ENCODE peak calls at places on chromosomes 5 and 9, in five cellular contexts. One of them, this sample, is unnamed.

GRCh38 chr9:115595951-115596742 is 478.2 kb upstream of the TNC start:
- DNase-seq in HepG2: no peak
- DNase-seq in NT2/D1: no peak
- DNase-seq in GM12878: no peak
- DNase-seq in H1: no peak
- DNase-seq in this sample: no peak

GRCh38 chr9:114046876-114047275 is 31.2 kb downstream of the AMBP start:
- DNase-seq in GM12878: no peak
- DNase-seq in NT2/D1: no peak
- DNase-seq in HepG2: no peak
- DNase-seq in H1: no peak
- DNase-seq in this sample: no peak

GRCh38 chr5:111892949-111893348 is 136.0 kb upstream of the NREP start:
- DNase-seq in HepG2: no peak
- DNase-seq in H1: no peak
- DNase-seq in GM12878: no peak
- DNase-seq in NT2/D1: no peak
- DNase-seq in this sample: no peak

GRCh38 chr9:93091453-93092081 is 4.5 kb upstream of the CARD19 start:
- DNase-seq in NT2/D1: no peak
- DNase-seq in GM12878: peak
- DNase-seq in HepG2: peak
- DNase-seq in H1: no peak
- DNase-seq in this sample: no peak

GRCh38 chr5:144191998-144192397 is 21.3 kb downstream of the KCTD16 start:
- DNase-seq in HepG2: peak
- DNase-seq in H1: no peak
- DNase-seq in NT2/D1: no peak
- DNase-seq in GM12878: peak
- DNase-seq in this sample: peak

GRCh38 chr5:157273131-157273556 is 7.2 kb downstream of the CYFIP2 start:
- DNase-seq in GM12878: peak
- DNase-seq in HepG2: no peak
- DNase-seq in H1: no peak
- DNase-seq in NT2/D1: no peak
- DNase-seq in this sample: no peak

GRCh38 chr5:148939676-148940075 is 113.3 kb downstream of the ADRB2 start:
- DNase-seq in GM12878: no peak
- DNase-seq in NT2/D1: no peak
- DNase-seq in HepG2: no peak
- DNase-seq in H1: no peak
- DNase-seq in this sample: no peak

GRCh38 chr9:742104-742503 is 99.4 kb upstream of the DMRT1 start:
- DNase-seq in H1: no peak
- DNase-seq in GM12878: no peak
- DNase-seq in NT2/D1: no peak
- DNase-seq in HepG2: no peak
- DNase-seq in this sample: no peak

GRCh38 chr9:95237336-95237735 is 80.2 kb downstream of the FANCC start:
- DNase-seq in HepG2: no peak
- DNase-seq in NT2/D1: no peak
- DNase-seq in GM12878: no peak
- DNase-seq in H1: no peak
- DNase-seq in this sample: no peak

GRCh38 chr9:99253772-99254431 is 31.8 kb downstream of the SEC61B start:
- DNase-seq in NT2/D1: no peak
- DNase-seq in HepG2: no peak
- DNase-seq in GM12878: peak
- DNase-seq in H1: no peak
- DNase-seq in this sample: no peak

GRCh38 chr5:179306191-179307005 is 38.9 kb downstream of the ADAMTS2 start:
- DNase-seq in NT2/D1: no peak
- DNase-seq in HepG2: no peak
- DNase-seq in H1: no peak
- DNase-seq in GM12878: no peak
- DNase-seq in this sample: no peak

DNA sequence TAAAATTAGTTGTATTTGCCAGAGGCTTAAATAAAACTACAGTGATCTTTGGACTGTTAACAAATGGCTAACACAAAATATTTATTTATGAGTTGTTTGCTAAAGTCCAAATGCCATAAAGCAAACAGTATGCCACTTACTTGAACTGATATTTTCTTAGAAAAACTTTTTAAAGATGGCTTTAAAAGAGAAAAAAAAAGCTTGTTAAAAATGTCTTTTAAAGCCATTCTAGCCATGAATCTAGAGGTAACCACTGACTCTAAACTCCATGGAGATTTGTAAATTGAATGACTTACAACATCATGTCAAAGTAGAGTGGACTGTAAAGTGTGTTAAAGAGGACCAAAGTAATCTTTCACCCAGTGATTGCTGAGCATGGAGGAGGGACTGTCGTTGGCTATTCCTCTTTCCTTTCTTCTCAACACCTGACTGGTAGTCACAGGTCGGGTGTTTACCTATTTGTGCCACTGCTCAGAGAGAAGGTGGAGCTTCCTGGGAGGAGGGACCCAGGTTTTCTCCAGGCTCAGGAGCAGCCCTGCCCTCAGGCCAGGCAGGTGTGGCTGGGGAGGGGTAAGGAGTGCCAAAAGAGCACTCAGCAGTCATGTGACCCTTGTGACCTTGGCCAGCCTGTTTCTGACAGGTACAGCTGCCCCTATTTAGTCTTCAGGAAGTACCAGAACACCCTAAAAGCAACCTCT is 69.1 kb upstream of the TJP2 start:
- DNase-seq in HepG2: peak
- DNase-seq in NT2/D1: no peak
- DNase-seq in H1: peak
- DNase-seq in GM12878: no peak
- DNase-seq in this sample: no peak
- TF ChIP-seq SUZ12 in HepG2: no peak
- TF ChIP-seq SUZ12 in NT2/D1: no peak
- TF ChIP-seq SUZ12 in H1: no peak
- TF ChIP-seq SUZ12 in GM12878: no peak
- TF ChIP-seq SUZ12 in this sample: no peak

GRCh38 chr9:106149956-106150355 is 455.6 kb downstream of the TMEM38B start:
- DNase-seq in GM12878: no peak
- DNase-seq in H1: no peak
- DNase-seq in NT2/D1: no peak
- DNase-seq in HepG2: no peak
- DNase-seq in this sample: no peak
- TF ChIP-seq SUZ12 in GM12878: no peak
- TF ChIP-seq SUZ12 in H1: no peak
- TF ChIP-seq SUZ12 in NT2/D1: no peak
- TF ChIP-seq SUZ12 in HepG2: no peak
- TF ChIP-seq SUZ12 in this sample: no peak

DNA sequence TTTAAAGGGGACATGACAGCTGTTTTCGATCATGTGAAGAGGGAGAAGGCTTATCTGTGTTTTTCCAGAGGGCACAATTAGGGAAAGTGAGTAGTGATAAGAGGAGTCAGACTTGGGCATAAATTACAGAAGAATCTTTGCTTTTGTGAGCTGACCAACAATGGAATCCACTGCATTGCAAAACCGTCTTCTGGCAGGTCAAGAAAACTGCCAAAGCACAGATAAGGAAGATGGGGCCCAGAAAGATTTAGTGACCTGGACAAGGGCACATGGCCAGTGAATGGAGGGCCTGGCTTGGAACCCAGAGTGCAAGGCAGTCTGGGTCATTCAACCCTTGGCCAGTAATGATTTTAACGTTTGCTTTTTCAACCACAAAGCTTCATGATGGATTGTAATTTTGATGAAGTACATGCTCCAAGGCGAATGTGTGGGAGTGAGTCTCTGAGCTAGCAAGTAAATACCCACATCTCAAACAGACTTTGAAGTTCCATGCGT is 153.2 kb upstream of the MAST4 start:
- DNase-seq in HepG2: no peak
- DNase-seq in GM12878: no peak
- DNase-seq in H1: no peak
- DNase-seq in NT2/D1: no peak
- DNase-seq in this sample: no peak
- TF ChIP-seq SUZ12 in HepG2: no peak
- TF ChIP-seq SUZ12 in GM12878: no peak
- TF ChIP-seq SUZ12 in H1: no peak
- TF ChIP-seq SUZ12 in NT2/D1: no peak
- TF ChIP-seq SUZ12 in this sample: no peak

GRCh38 chr5:93497101-93497500 is 83.9 kb downstream of the NR2F1-AS1 start:
- DNase-seq in NT2/D1: no peak
- DNase-seq in HepG2: no peak
- DNase-seq in GM12878: no peak
- DNase-seq in H1: no peak
- DNase-seq in this sample: no peak
- TF ChIP-seq SUZ12 in NT2/D1: no peak
- TF ChIP-seq SUZ12 in HepG2: no peak
- TF ChIP-seq SUZ12 in GM12878: no peak
- TF ChIP-seq SUZ12 in H1: no peak
- TF ChIP-seq SUZ12 in this sample: no peak

GRCh38 chr5:107512029-107512428 is 158.7 kb downstream of the EFNA5 start:
- DNase-seq in GM12878: no peak
- DNase-seq in NT2/D1: peak
- DNase-seq in H1: no peak
- DNase-seq in HepG2: no peak
- DNase-seq in this sample: no peak
- TF ChIP-seq SUZ12 in GM12878: no peak
- TF ChIP-seq SUZ12 in NT2/D1: no peak
- TF ChIP-seq SUZ12 in H1: no peak
- TF ChIP-seq SUZ12 in HepG2: no peak
- TF ChIP-seq SUZ12 in this sample: no peak

DNA sequence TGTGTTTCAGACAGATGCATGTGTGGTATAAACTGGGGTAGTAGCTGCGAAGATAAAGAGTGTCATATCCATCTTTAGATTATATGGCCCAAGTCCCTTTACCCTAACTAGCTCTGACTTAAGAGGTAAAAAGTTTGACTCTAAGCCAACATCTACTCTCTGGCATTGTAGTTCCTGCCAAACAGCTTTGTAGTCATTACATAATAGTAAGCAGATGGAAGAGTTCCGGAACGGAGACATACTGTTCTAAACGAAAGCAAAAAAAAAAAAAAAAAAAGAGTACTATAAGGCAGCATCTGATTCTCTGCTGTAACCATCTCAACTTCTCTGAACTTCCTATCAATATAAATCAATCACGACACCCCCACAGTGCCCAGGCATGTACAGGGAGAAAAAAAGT is 48.7 kb downstream of the CEMIP2 start:
- DNase-seq in NT2/D1: no peak
- DNase-seq in H1: no peak
- DNase-seq in GM12878: no peak
- DNase-seq in HepG2: no peak
- DNase-seq in this sample: no peak
- TF ChIP-seq SUZ12 in NT2/D1: no peak
- TF ChIP-seq SUZ12 in H1: no peak
- TF ChIP-seq SUZ12 in GM12878: no peak
- TF ChIP-seq SUZ12 in HepG2: no peak
- TF ChIP-seq SUZ12 in this sample: no peak

GRCh38 chr5:114184006-114184405 is 177.9 kb upstream of the KCNN2 start:
- DNase-seq in H1: no peak
- DNase-seq in GM12878: no peak
- DNase-seq in HepG2: no peak
- DNase-seq in NT2/D1: no peak
- DNase-seq in this sample: no peak

DNA sequence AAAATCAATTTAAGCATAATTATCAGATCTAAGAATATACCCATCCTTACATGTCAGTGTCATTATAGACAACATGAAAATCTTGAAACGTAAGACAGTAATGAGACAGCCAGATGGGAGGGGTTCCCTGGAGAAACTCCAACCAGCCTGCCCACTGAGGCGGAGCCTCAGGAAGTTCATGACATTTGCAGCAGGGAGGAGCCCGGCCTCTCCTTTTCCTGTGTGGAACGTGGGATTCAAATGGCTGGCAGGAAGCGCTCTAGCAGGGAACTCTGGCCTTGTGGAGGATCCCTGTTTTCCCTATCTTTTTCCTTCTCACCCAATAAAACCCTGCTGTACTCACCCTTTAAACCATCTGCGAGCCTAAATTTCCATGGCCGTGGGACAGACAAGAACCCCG is 176.6 kb upstream of the KCNN2 start:
- DNase-seq in H1: no peak
- DNase-seq in NT2/D1: no peak
- DNase-seq in HepG2: no peak
- DNase-seq in GM12878: no peak
- DNase-seq in this sample: no peak
- TF ChIP-seq SUZ12 in H1: no peak
- TF ChIP-seq SUZ12 in NT2/D1: no peak
- TF ChIP-seq SUZ12 in HepG2: no peak
- TF ChIP-seq SUZ12 in GM12878: no peak
- TF ChIP-seq SUZ12 in this sample: no peak

DNA sequence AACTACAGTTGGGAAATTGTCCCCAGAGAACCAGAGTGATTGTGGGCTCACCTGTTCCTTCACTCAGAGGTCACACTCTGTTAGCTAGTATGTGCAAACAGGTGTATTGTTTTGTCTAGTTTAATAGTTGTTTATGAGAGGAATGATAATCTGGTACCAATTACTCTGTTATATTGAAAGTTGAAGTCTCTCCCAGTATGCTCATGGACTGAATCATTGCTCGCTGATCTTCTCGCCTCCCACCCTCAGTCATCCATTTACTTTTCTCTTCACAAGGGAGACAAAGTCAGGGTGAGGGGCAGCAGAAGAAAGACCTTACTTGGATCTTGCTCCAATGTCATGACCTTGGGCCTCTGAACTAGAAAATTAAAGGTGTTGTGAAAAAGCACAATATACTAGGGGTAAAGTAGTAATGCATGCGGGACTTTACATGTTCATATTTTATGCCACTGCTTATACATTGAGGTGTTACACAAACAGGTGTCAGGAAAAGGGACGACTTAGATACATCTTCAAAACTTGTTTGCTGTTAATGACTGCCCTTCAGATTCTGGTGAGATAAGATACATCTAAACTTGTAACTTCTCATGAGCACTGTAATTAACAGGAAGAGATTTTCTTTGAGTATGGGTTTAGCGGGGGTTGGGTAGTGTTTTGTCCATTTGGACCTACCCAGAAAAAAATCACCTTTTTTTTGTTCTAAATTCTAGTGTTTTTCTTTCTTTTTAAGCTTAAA is 36.9 kb downstream of the LNPEP start:
- DNase-seq in GM12878: no peak
- DNase-seq in NT2/D1: no peak
- DNase-seq in HepG2: no peak
- DNase-seq in H1: no peak
- DNase-seq in this sample: no peak
- TF ChIP-seq SUZ12 in GM12878: no peak
- TF ChIP-seq SUZ12 in NT2/D1: no peak
- TF ChIP-seq SUZ12 in HepG2: no peak
- TF ChIP-seq SUZ12 in H1: no peak
- TF ChIP-seq SUZ12 in this sample: no peak

DNA sequence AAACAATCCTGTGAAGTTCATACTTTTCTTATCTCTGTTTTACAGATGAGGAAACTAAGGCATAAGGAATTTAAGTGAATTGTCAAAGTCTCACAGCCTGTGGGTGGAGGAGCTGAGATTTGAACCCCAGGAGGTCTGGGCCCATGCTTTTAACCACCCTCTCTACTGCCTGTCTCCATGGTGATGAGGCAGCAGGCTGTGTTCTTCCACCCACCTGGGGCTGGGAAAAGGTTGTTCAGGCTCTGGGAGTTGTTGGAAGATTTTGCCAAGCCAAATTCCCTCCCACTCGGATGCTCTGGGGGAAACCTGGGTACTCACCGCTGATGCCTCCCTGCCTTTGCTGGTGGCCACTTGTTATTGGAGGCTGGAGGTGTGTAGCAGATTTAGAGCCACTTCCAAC is 18.3 kb upstream of the SYNPO start:
- DNase-seq in GM12878: no peak
- DNase-seq in NT2/D1: no peak
- DNase-seq in H1: no peak
- DNase-seq in HepG2: no peak
- DNase-seq in this sample: no peak
- TF ChIP-seq SUZ12 in GM12878: no peak
- TF ChIP-seq SUZ12 in NT2/D1: no peak
- TF ChIP-seq SUZ12 in H1: no peak
- TF ChIP-seq SUZ12 in HepG2: no peak
- TF ChIP-seq SUZ12 in this sample: no peak

GRCh38 chr9:129836342-129837007 is 1.2 kb downstream of the USP20 start:
- DNase-seq in NT2/D1: no peak
- DNase-seq in HepG2: no peak
- DNase-seq in H1: no peak
- DNase-seq in GM12878: no peak
- DNase-seq in this sample: no peak
- TF ChIP-seq SUZ12 in NT2/D1: no peak
- TF ChIP-seq SUZ12 in HepG2: no peak
- TF ChIP-seq SUZ12 in H1: no peak
- TF ChIP-seq SUZ12 in GM12878: no peak
- TF ChIP-seq SUZ12 in this sample: no peak